ENCODE peak calls at places on chromosome 18, in eight cellular contexts. One of them, this sample, is unnamed.

GRCh38 chr18:77065221-77065981 is 67.2 kb downstream of the MBP start:
- DNase-seq in right atrium auricular region: peak; percentile 78
- DNase-seq in foreskin fibroblast: peak; percentile 80
- DNase-seq in body of pancreas: no peak
- DNase-seq in coronary artery: no peak
- DNase-seq in heart right ventricle: no peak
- DNase-seq in neural progenitor cell: no peak
- DNase-seq in AG10803: peak; percentile 92
- DNase-seq in this sample: peak; percentile 75

GRCh38 chr18:28541276-28541930 is 364.5 kb upstream of the CDH2 start:
- DNase-seq in right atrium auricular region: no peak
- DNase-seq in foreskin fibroblast: no peak
- DNase-seq in body of pancreas: no peak
- DNase-seq in coronary artery: no peak
- DNase-seq in heart right ventricle: peak; percentile 3
- DNase-seq in neural progenitor cell: no peak
- DNase-seq in AG10803: no peak
- DNase-seq in this sample: no peak

GRCh38 chr18:48052291-48052840 is 121.9 kb upstream of the SMAD2 start:
- DNase-seq in right atrium auricular region: no peak
- DNase-seq in foreskin fibroblast: no peak
- DNase-seq in body of pancreas: no peak
- DNase-seq in coronary artery: no peak
- DNase-seq in heart right ventricle: no peak
- DNase-seq in neural progenitor cell: no peak
- DNase-seq in AG10803: no peak
- DNase-seq in this sample: no peak

GRCh38 chr18:74316257-74317180 is 880 bp downstream of the C18orf63 start:
- DNase-seq in right atrium auricular region: no peak
- DNase-seq in foreskin fibroblast: peak; percentile 74
- DNase-seq in body of pancreas: no peak
- DNase-seq in coronary artery: no peak
- DNase-seq in heart right ventricle: no peak
- DNase-seq in neural progenitor cell: no peak
- DNase-seq in AG10803: peak; percentile 97
- DNase-seq in this sample: peak; percentile 78

GRCh38 chr18:22318745-22319407 is 98.8 kb downstream of the CTAGE1 start:
- DNase-seq in right atrium auricular region: peak; percentile 86
- DNase-seq in foreskin fibroblast: no peak
- DNase-seq in body of pancreas: no peak
- DNase-seq in coronary artery: no peak
- DNase-seq in heart right ventricle: no peak
- DNase-seq in neural progenitor cell: peak; percentile 30
- DNase-seq in AG10803: no peak
- DNase-seq in this sample: no peak

GRCh38 chr18:58670561-58671121 is 624 bp upstream of the MALT1 start:
- DNase-seq in right atrium auricular region: no peak
- DNase-seq in foreskin fibroblast: no peak
- DNase-seq in body of pancreas: no peak
- DNase-seq in coronary artery: no peak
- DNase-seq in heart right ventricle: no peak
- DNase-seq in neural progenitor cell: peak; percentile 21
- DNase-seq in AG10803: peak; percentile 38
- DNase-seq in this sample: no peak

GRCh38 chr18:11714244-11714918 is 25.3 kb downstream of the GNAL start:
- DNase-seq in right atrium auricular region: no peak
- DNase-seq in foreskin fibroblast: no peak
- DNase-seq in body of pancreas: no peak
- DNase-seq in coronary artery: no peak
- DNase-seq in heart right ventricle: no peak
- DNase-seq in neural progenitor cell: no peak
- DNase-seq in AG10803: no peak
- DNase-seq in this sample: no peak

GRCh38 chr18:22429564-22429963 is 11.8 kb upstream of the CTAGE1 start:
- DNase-seq in right atrium auricular region: no peak
- DNase-seq in foreskin fibroblast: no peak
- DNase-seq in body of pancreas: no peak
- DNase-seq in coronary artery: no peak
- DNase-seq in heart right ventricle: no peak
- DNase-seq in neural progenitor cell: no peak
- DNase-seq in AG10803: no peak
- DNase-seq in this sample: no peak

GRCh38 chr18:74596959-74597661 is 560 bp upstream of the ZNF407 start:
- DNase-seq in right atrium auricular region: peak; percentile 79
- DNase-seq in foreskin fibroblast: peak; percentile 59
- DNase-seq in body of pancreas: peak; percentile 63
- DNase-seq in coronary artery: peak; percentile 87
- DNase-seq in heart right ventricle: no peak
- DNase-seq in neural progenitor cell: peak; percentile 79
- DNase-seq in AG10803: peak; percentile 75
- DNase-seq in this sample: no peak

GRCh38 chr18:48072428-48073204 is 142.2 kb upstream of the SMAD2 start:
- DNase-seq in right atrium auricular region: no peak
- DNase-seq in foreskin fibroblast: no peak
- DNase-seq in body of pancreas: no peak
- DNase-seq in coronary artery: no peak
- DNase-seq in heart right ventricle: peak; percentile 27
- DNase-seq in neural progenitor cell: peak; percentile 16
- DNase-seq in AG10803: peak; percentile 24
- DNase-seq in this sample: no peak

GRCh38 chr18:7954229-7954628 is 387.1 kb downstream of the PTPRM start:
- DNase-seq in right atrium auricular region: no peak
- DNase-seq in foreskin fibroblast: no peak
- DNase-seq in body of pancreas: no peak
- DNase-seq in coronary artery: no peak
- DNase-seq in heart right ventricle: no peak
- DNase-seq in neural progenitor cell: no peak
- DNase-seq in AG10803: no peak
- DNase-seq in this sample: no peak

GRCh38 chr18:24818069-24818395 is 357.6 kb downstream of the HRH4 start:
- DNase-seq in right atrium auricular region: no peak
- DNase-seq in foreskin fibroblast: no peak
- DNase-seq in body of pancreas: no peak
- DNase-seq in coronary artery: no peak
- DNase-seq in heart right ventricle: no peak
- DNase-seq in neural progenitor cell: no peak
- DNase-seq in AG10803: no peak
- DNase-seq in this sample: no peak

GRCh38 chr18:11857177-11857887 is 6.1 kb downstream of the CHMP1B start:
- DNase-seq in right atrium auricular region: peak; percentile 95
- DNase-seq in foreskin fibroblast: peak; percentile 98
- DNase-seq in body of pancreas: peak; percentile 25
- DNase-seq in coronary artery: peak; percentile 89
- DNase-seq in heart right ventricle: peak; percentile 51
- DNase-seq in neural progenitor cell: peak; percentile 73
- DNase-seq in AG10803: peak; percentile 89
- DNase-seq in this sample: peak; percentile 88

GRCh38 chr18:27540126-27540525 is 355.0 kb upstream of the CHST9 start:
- DNase-seq in right atrium auricular region: no peak
- DNase-seq in foreskin fibroblast: no peak
- DNase-seq in body of pancreas: no peak
- DNase-seq in coronary artery: no peak
- DNase-seq in heart right ventricle: no peak
- DNase-seq in neural progenitor cell: peak; percentile 67
- DNase-seq in AG10803: no peak
- DNase-seq in this sample: no peak

GRCh38 chr18:58229162-58229561 is 185.1 kb downstream of the NEDD4L start:
- DNase-seq in right atrium auricular region: no peak
- DNase-seq in foreskin fibroblast: no peak
- DNase-seq in body of pancreas: no peak
- DNase-seq in coronary artery: no peak
- DNase-seq in heart right ventricle: no peak
- DNase-seq in neural progenitor cell: no peak
- DNase-seq in AG10803: no peak
- DNase-seq in this sample: no peak

GRCh38 chr18:22701795-22702194 is 231.3 kb upstream of the RBBP8 start:
- DNase-seq in right atrium auricular region: no peak
- DNase-seq in foreskin fibroblast: no peak
- DNase-seq in body of pancreas: no peak
- DNase-seq in coronary artery: no peak
- DNase-seq in heart right ventricle: no peak
- DNase-seq in neural progenitor cell: no peak
- DNase-seq in AG10803: no peak
- DNase-seq in this sample: no peak

GRCh38 chr18:46310258-46310657 is 206.1 kb downstream of the HAUS1 start:
- DNase-seq in right atrium auricular region: no peak
- DNase-seq in foreskin fibroblast: no peak
- DNase-seq in body of pancreas: no peak
- DNase-seq in coronary artery: no peak
- DNase-seq in heart right ventricle: no peak
- DNase-seq in neural progenitor cell: no peak
- DNase-seq in AG10803: no peak
- DNase-seq in this sample: no peak

GRCh38 chr18:26493021-26493420 is 55.3 kb downstream of the KCTD1 start:
- DNase-seq in right atrium auricular region: no peak
- DNase-seq in foreskin fibroblast: no peak
- DNase-seq in body of pancreas: no peak
- DNase-seq in coronary artery: no peak
- DNase-seq in heart right ventricle: no peak
- DNase-seq in neural progenitor cell: no peak
- DNase-seq in AG10803: peak; percentile 28
- DNase-seq in this sample: no peak

GRCh38 chr18:31396796-31397195 is 20.2 kb downstream of the DSG4 start:
- DNase-seq in right atrium auricular region: no peak
- DNase-seq in foreskin fibroblast: no peak
- DNase-seq in body of pancreas: no peak
- DNase-seq in coronary artery: no peak
- DNase-seq in heart right ventricle: no peak
- DNase-seq in neural progenitor cell: no peak
- DNase-seq in AG10803: no peak
- DNase-seq in this sample: no peak

DNA sequence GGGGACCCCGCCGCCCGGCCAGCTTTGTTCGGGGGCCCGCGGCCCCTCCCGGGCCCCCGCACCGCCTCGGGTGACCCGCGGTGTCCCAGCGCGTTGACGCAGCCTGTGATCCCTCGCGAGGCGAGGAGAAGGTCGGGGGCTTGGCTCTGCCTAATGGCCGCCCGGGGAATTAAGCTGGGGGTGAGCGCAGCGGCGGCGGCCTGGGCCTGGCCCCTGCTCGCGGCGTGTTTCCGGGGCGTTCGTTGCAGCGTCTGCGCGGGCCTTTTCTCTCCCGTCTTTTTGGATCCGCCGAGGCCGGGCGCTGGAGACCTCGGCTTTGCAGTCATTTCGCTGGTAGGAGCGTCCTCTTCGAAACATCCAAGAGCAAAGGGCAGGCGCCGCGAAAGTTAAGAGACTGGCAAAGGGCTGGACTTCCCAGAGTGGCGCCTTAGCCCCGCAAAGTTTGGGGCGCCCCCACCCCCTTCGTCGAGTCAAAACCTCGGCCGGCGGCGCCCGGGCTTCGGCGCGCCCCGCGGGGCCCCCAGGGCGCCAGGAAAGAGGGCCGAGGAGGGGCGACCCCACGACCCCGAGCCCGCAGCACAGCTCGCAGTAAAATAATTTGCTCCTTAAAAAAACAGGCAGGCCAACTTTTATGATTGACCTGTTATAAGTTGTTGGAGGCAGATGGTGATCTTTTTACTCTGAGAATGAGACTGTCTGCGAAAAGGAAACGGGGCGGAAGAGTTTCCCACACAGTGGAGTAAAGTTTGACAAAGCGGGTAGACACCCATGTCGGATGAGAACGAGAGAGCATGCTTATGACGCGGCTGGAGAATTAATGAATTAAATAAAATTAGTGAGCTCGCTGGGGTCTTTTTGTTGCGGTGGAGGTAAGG is 1.4 kb downstream of the SALL3 start:
- DNase-seq in right atrium auricular region: no peak
- DNase-seq in foreskin fibroblast: no peak
- DNase-seq in body of pancreas: no peak
- DNase-seq in coronary artery: no peak
- DNase-seq in heart right ventricle: no peak
- DNase-seq in neural progenitor cell: peak; percentile 68
- DNase-seq in AG10803: no peak
- DNase-seq in this sample: no peak
- H3K4me3 ChIP-seq in right atrium auricular region: peak overlapping the region; percentile 33
- H3K4me3 ChIP-seq in foreskin fibroblast: no peak overlapping the region
- H3K4me3 ChIP-seq in body of pancreas: no peak overlapping the region
- H3K4me3 ChIP-seq in coronary artery: peak overlapping the region; percentile 49
- H3K4me3 ChIP-seq in heart right ventricle: peak overlapping the region; percentile 26
- H3K4me3 ChIP-seq in neural progenitor cell: peak overlapping the region; percentile 89
- H3K4me3 ChIP-seq in AG10803: no peak overlapping the region
- H3K4me3 ChIP-seq in this sample: no peak overlapping the region

GRCh38 chr18:12908706-12909105 is 24.7 kb upstream of the PTPN2 start:
- DNase-seq in right atrium auricular region: no peak
- DNase-seq in foreskin fibroblast: no peak
- DNase-seq in body of pancreas: no peak
- DNase-seq in coronary artery: no peak
- DNase-seq in heart right ventricle: no peak
- DNase-seq in neural progenitor cell: no peak
- DNase-seq in AG10803: no peak
- DNase-seq in this sample: no peak

GRCh38 chr18:12911928-12912703 is 28.1 kb upstream of the PTPN2 start:
- DNase-seq in right atrium auricular region: no peak
- DNase-seq in foreskin fibroblast: no peak
- DNase-seq in body of pancreas: no peak
- DNase-seq in coronary artery: no peak
- DNase-seq in heart right ventricle: no peak
- DNase-seq in neural progenitor cell: no peak
- DNase-seq in AG10803: no peak
- DNase-seq in this sample: no peak

GRCh38 chr18:12907258-12907925 is 23.4 kb upstream of the PTPN2 start:
- DNase-seq in right atrium auricular region: no peak
- DNase-seq in foreskin fibroblast: no peak
- DNase-seq in body of pancreas: no peak
- DNase-seq in coronary artery: no peak
- DNase-seq in heart right ventricle: no peak
- DNase-seq in neural progenitor cell: peak; percentile 42
- DNase-seq in AG10803: no peak
- DNase-seq in this sample: no peak

GRCh38 chr18:12906773-12907172 is 22.7 kb upstream of the PTPN2 start:
- DNase-seq in right atrium auricular region: no peak
- DNase-seq in foreskin fibroblast: no peak
- DNase-seq in body of pancreas: no peak
- DNase-seq in coronary artery: no peak
- DNase-seq in heart right ventricle: no peak
- DNase-seq in neural progenitor cell: no peak
- DNase-seq in AG10803: no peak
- DNase-seq in this sample: no peak

GRCh38 chr18:12911025-12911927 is 27.2 kb upstream of the PTPN2 start:
- DNase-seq in right atrium auricular region: no peak
- DNase-seq in foreskin fibroblast: no peak
- DNase-seq in body of pancreas: no peak
- DNase-seq in coronary artery: no peak
- DNase-seq in heart right ventricle: peak; percentile 13
- DNase-seq in neural progenitor cell: no peak
- DNase-seq in AG10803: peak; percentile 3
- DNase-seq in this sample: no peak
- H3K4me3 ChIP-seq in right atrium auricular region: peak overlapping the region; percentile 18
- H3K4me3 ChIP-seq in foreskin fibroblast: peak overlapping the region; percentile 0
- H3K4me3 ChIP-seq in body of pancreas: no peak overlapping the region
- H3K4me3 ChIP-seq in coronary artery: peak overlapping the region; percentile 62
- H3K4me3 ChIP-seq in heart right ventricle: peak overlapping the region; percentile 50
- H3K4me3 ChIP-seq in neural progenitor cell: no peak overlapping the region
- H3K4me3 ChIP-seq in AG10803: peak overlapping the region; percentile 29
- H3K4me3 ChIP-seq in this sample: no peak overlapping the region

GRCh38 chr18:34592961-34593382 is 117.1 kb upstream of the DTNA start:
- DNase-seq in right atrium auricular region: peak; percentile 73
- DNase-seq in foreskin fibroblast: peak; percentile 58
- DNase-seq in body of pancreas: peak; percentile 64
- DNase-seq in coronary artery: peak; percentile 85
- DNase-seq in heart right ventricle: peak; percentile 58
- DNase-seq in neural progenitor cell: peak; percentile 50
- DNase-seq in AG10803: peak; percentile 51
- DNase-seq in this sample: no peak
- H3K4me3 ChIP-seq in right atrium auricular region: peak overlapping the region; percentile 42
- H3K4me3 ChIP-seq in foreskin fibroblast: peak overlapping the region; percentile 15
- H3K4me3 ChIP-seq in body of pancreas: no peak overlapping the region
- H3K4me3 ChIP-seq in coronary artery: peak overlapping the region; percentile 68
- H3K4me3 ChIP-seq in heart right ventricle: peak overlapping the region; percentile 48
- H3K4me3 ChIP-seq in neural progenitor cell: peak overlapping the region; percentile 36
- H3K4me3 ChIP-seq in AG10803: peak overlapping the region; percentile 51
- H3K4me3 ChIP-seq in this sample: peak overlapping the region; percentile 21

GRCh38 chr18:35474884-35475283 is 22.9 kb downstream of the INO80C start:
- DNase-seq in right atrium auricular region: no peak
- DNase-seq in foreskin fibroblast: no peak
- DNase-seq in body of pancreas: no peak
- DNase-seq in coronary artery: no peak
- DNase-seq in heart right ventricle: no peak
- DNase-seq in neural progenitor cell: no peak
- DNase-seq in AG10803: peak; percentile 4
- DNase-seq in this sample: no peak
- H3K4me3 ChIP-seq in right atrium auricular region: no peak overlapping the region
- H3K4me3 ChIP-seq in foreskin fibroblast: no peak overlapping the region
- H3K4me3 ChIP-seq in body of pancreas: no peak overlapping the region
- H3K4me3 ChIP-seq in coronary artery: no peak overlapping the region
- H3K4me3 ChIP-seq in heart right ventricle: no peak overlapping the region
- H3K4me3 ChIP-seq in neural progenitor cell: no peak overlapping the region
- H3K4me3 ChIP-seq in AG10803: no peak overlapping the region
- H3K4me3 ChIP-seq in this sample: no peak overlapping the region

This sample was measured in BJ.